ENCODE peak calls at places on chromosomes 16 and 17, in ten cellular contexts. L is fibroblast of lung; I is NCI-H510A; R is LHCN-M2; Q is activated naive CD8-positive, alpha-beta T cell treated with anti-CD3 and anti-CD28 coated beads, Interleukin-2, amount 50 U/mL, for 24 hours; F is small intestine; P is RCC 7860; V is D721Med; M is left lung; U is activated naive CD4-positive, alpha-beta T cell. D is an unnamed sample.

GRCh38 chr17:77320501-77321256 is 179.9 kb downstream of the SEC14L1 start:
- DNase-seq in U (no peak), I (no peak), L (peak), V (no peak), Q (no peak), R (peak), F (peak), P (peak), M (peak), D (peak)

GRCh38 chr16:89371968-89372634 is 118.3 kb downstream of the ANKRD11 start:
- DNase-seq in P (no peak), F (no peak), V (no peak), R (peak), Q (no peak), U (no peak), L (peak), M (no peak), I (no peak), D (no peak)

GRCh38 chr16:79874391-79874790 is 273.9 kb upstream of the MAF start:
- DNase-seq in V (no peak), Q (no peak), M (no peak), R (no peak), I (no peak), P (peak), L (peak), F (peak), U (no peak), D (peak)

GRCh38 chr16:73000020-73000906 is 47.7 kb downstream of the ZFHX3 start:
- DNase-seq in R (peak), L (peak), I (no peak), P (no peak), Q (no peak), M (peak), U (no peak), V (no peak), F (peak), D (no peak)

GRCh38 chr17:78272181-78272913 is 40.9 kb downstream of the TMEM235 start:
- DNase-seq in Q (peak), V (no peak), F (peak), I (peak), R (peak), M (peak), L (peak), P (no peak), U (peak), D (no peak)

GRCh38 chr16:4077083-4077714 is 39.0 kb downstream of the ADCY9 start:
- DNase-seq in F (no peak), I (no peak), U (no peak), P (no peak), M (no peak), R (no peak), Q (no peak), V (no peak), L (no peak), D (no peak)

GRCh38 chr17:39196820-39197331 is 593 bp downstream of the CACNB1 start:
- DNase-seq in L (no peak), V (peak), I (peak), U (no peak), Q (no peak), P (peak), R (peak), M (peak), F (no peak), D (peak)

GRCh38 chr16:88902744-88903143 is 36.3 kb upstream of the PABPN1L start:
- DNase-seq in P (no peak), M (no peak), R (no peak), I (no peak), U (no peak), L (no peak), F (no peak), V (no peak), Q (no peak), D (no peak)

GRCh38 chr17:30956764-30957374 is 14.0 kb upstream of the RNF135 start:
- DNase-seq in I (no peak), P (no peak), V (no peak), Q (no peak), R (peak), U (no peak), L (peak), M (no peak), F (no peak), D (peak)

GRCh38 chr17:4766705-4767104 is 5.0 kb upstream of the TM4SF5 start:
- DNase-seq in I (no peak), M (no peak), L (no peak), V (no peak), Q (no peak), R (no peak), P (no peak), U (no peak), F (no peak), D (no peak)